ENCODE peak calls at places on chromosomes 3 and 15, in eight cellular contexts. L is right cardiac atrium; K is iPS DF 6.9; D is CD8-positive, alpha-beta memory T cell; B is EL; Z is left cardiac atrium; H is Panc1; P is left ventricle myocardium inferior. Y is an unnamed sample.

GRCh38 chr3:46466273-46466672 is 1.6 kb upstream of the LTF start:
- DNase-seq in L (peak; percentile 71), K (no peak), D (no peak), B (no peak), Z (no peak), H (no peak), P (peak; percentile 27), Y (no peak)

GRCh38 chr3:128319741-128320141 is 146.9 kb downstream of the DNAJB8 start:
- DNase-seq in L (no peak), K (no peak), D (no peak), B (no peak), Z (no peak), H (no peak), P (no peak), Y (no peak)

GRCh38 chr3:171446801-171447578 is 13.2 kb downstream of the TNIK start:
- DNase-seq in L (no peak), K (no peak), D (no peak), B (peak; percentile 90), Z (no peak), H (peak; percentile 65), P (no peak), Y (peak; percentile 54)

GRCh38 chr3:71601811-71602210 is 18.3 kb upstream of the FOXP1 start:
- DNase-seq in L (no peak), K (no peak), D (no peak), B (peak; percentile 84), Z (no peak), H (no peak), P (no peak), Y (peak; percentile 63)

GRCh38 chr3:4284865-4285264 is 18.3 kb upstream of the SETMAR start:
- DNase-seq in L (no peak), K (no peak), D (no peak), B (no peak), Z (no peak), H (no peak), P (no peak), Y (no peak)

GRCh38 chr3:8236264-8236663 is 265.4 kb upstream of the LMCD1 start:
- DNase-seq in L (no peak), K (no peak), D (no peak), B (no peak), Z (no peak), H (no peak), P (no peak), Y (no peak)

GRCh38 chr3:57787867-57788623 is 31.9 kb downstream of the SLMAP start:
- DNase-seq in L (no peak), K (no peak), D (no peak), B (peak; percentile 18), Z (no peak), H (no peak), P (no peak), Y (no peak)

GRCh38 chr3:13108861-13109260 is 35.6 kb upstream of the IQSEC1 start:
- DNase-seq in L (peak; percentile 37), K (no peak), D (no peak), B (no peak), Z (peak; percentile 6), H (no peak), P (no peak), Y (no peak)

GRCh38 chr3:177343122-177343521 is 145.8 kb upstream of the TBL1XR1 start:
- DNase-seq in L (no peak), K (no peak), D (no peak), B (no peak), Z (no peak), H (no peak), P (no peak), Y (no peak)

GRCh38 chr3:65326574-65326973 is 638.8 kb upstream of the ADAMTS9 start:
- DNase-seq in L (no peak), K (no peak), D (no peak), B (no peak), Z (no peak), H (no peak), P (no peak), Y (no peak)

GRCh38 chr3:112115806-112116383 is 17.2 kb downstream of the GCSAM start:
- DNase-seq in L (no peak), K (no peak), D (no peak), B (no peak), Z (no peak), H (no peak), P (no peak), Y (no peak)

GRCh38 chr3:71685686-71686085 is 39.5 kb downstream of the EIF4E3 start:
- DNase-seq in L (no peak), K (no peak), D (no peak), B (no peak), Z (no peak), H (no peak), P (no peak), Y (no peak)

GRCh38 chr3:126449621-126450051 is 26.1 kb downstream of the ZXDC start:
- DNase-seq in L (no peak), K (no peak), D (no peak), B (no peak), Z (no peak), H (no peak), P (no peak), Y (no peak)

GRCh38 chr15:40050788-40051615 is 12.0 kb upstream of the SRP14 start:
- DNase-seq in L (peak; percentile 35), K (no peak), D (no peak), B (no peak), Z (no peak), H (no peak), P (no peak), Y (no peak)

GRCh38 chr3:79490165-79491028 is 277.4 kb downstream of the ROBO1 start:
- DNase-seq in L (peak; percentile 74), K (no peak), D (no peak), B (peak; percentile 66), Z (peak; percentile 72), H (no peak), P (peak; percentile 34), Y (peak; percentile 97)

GRCh38 chr3:125381743-125382142 is 6.6 kb upstream of the ZNF148 start:
- DNase-seq in L (no peak), K (no peak), D (no peak), B (peak; percentile 73), Z (no peak), H (no peak), P (no peak), Y (peak; percentile 34)

GRCh38 chr15:75785771-75786563 is 57.3 kb upstream of the UBE2Q2 start:
- DNase-seq in L (no peak), K (no peak), D (no peak), B (no peak), Z (no peak), H (no peak), P (no peak), Y (peak; percentile 35)

GRCh38 chr15:60970246-60971170 is 258.6 kb downstream of the RORA start:
- DNase-seq in L (no peak), K (no peak), D (no peak), B (peak; percentile 65), Z (no peak), H (no peak), P (no peak), Y (no peak)

GRCh38 chr15:84598250-84598649 is 2.6 kb upstream of the ZSCAN2 start:
- DNase-seq in L (no peak), K (no peak), D (peak; percentile 59), B (no peak), Z (no peak), H (no peak), P (no peak), Y (peak; percentile 32)

GRCh38 chr3:196513697-196514349 is 1.3 kb downstream of the SMCO1 start:
- DNase-seq in L (no peak), K (no peak), D (no peak), B (peak; percentile 81), Z (no peak), H (no peak), P (no peak), Y (peak; percentile 45)

GRCh38 chr3:181855825-181856224 is 144.1 kb downstream of the SOX2 start:
- DNase-seq in L (no peak), K (no peak), D (no peak), B (no peak), Z (no peak), H (no peak), P (no peak), Y (peak; percentile 39)

GRCh38 chr3:68363801-68364200 is 568.5 kb downstream of the TAFA4 start:
- DNase-seq in L (no peak), K (no peak), D (no peak), B (no peak), Z (no peak), H (no peak), P (no peak), Y (no peak)

GRCh38 chr15:59689626-59690236 is 611 bp upstream of the BNIP2 start:
- DNase-seq in L (peak; percentile 93), K (peak; percentile 20), D (peak; percentile 61), B (peak; percentile 64), Z (peak; percentile 90), H (no peak), P (peak; percentile 86), Y (peak; percentile 67)

GRCh38 chr3:30752961-30753360 is 141.5 kb downstream of the GADL1 start:
- DNase-seq in L (no peak), K (no peak), D (no peak), B (peak; percentile 64), Z (no peak), H (no peak), P (no peak), Y (no peak)

GRCh38 chr3:54819926-54820325 is 107.9 kb downstream of the LRTM1 start:
- DNase-seq in L (no peak), K (no peak), D (no peak), B (peak; percentile 14), Z (no peak), H (no peak), P (no peak), Y (peak; percentile 22)

GRCh38 chr3:129360705-129361460 is 67.6 kb downstream of the EFCAB12 start:
- DNase-seq in L (no peak), K (no peak), D (no peak), B (no peak), Z (no peak), H (no peak), P (no peak), Y (peak; percentile 50)

GRCh38 chr15:61216519-61216918 is 12.6 kb downstream of the RORA start:
- DNase-seq in L (no peak), K (no peak), D (no peak), B (no peak), Z (no peak), H (no peak), P (no peak), Y (no peak)

GRCh38 chr3:125478321-125478720 is 41.7 kb downstream of the SNX4 start:
- DNase-seq in L (no peak), K (no peak), D (no peak), B (peak; percentile 72), Z (no peak), H (no peak), P (no peak), Y (no peak)

GRCh38 chr3:128188326-128188725 is 35.0 kb downstream of the EEFSEC start:
- DNase-seq in L (no peak), K (no peak), D (no peak), B (peak; percentile 23), Z (no peak), H (no peak), P (no peak), Y (peak; percentile 60)

GRCh38 chr3:131568460-131568859 is 65.7 kb upstream of the MRPL3 start:
- DNase-seq in L (no peak), K (no peak), D (no peak), B (no peak), Z (no peak), H (no peak), P (no peak), Y (no peak)

GRCh38 chr3:197181751-197182150 is 116.7 kb downstream of the DLG1 start:
- DNase-seq in L (no peak), K (no peak), D (no peak), B (no peak), Z (peak; percentile 33), H (no peak), P (peak; percentile 24), Y (no peak)

GRCh38 chr15:20351448-20351961 is 190.1 kb downstream of the GOLGA6L6 start:
- DNase-seq in L (peak; percentile 64), K (no peak), D (no peak), B (no peak), Z (peak; percentile 43), H (no peak), P (no peak), Y (no peak)

GRCh38 chr3:26246901-26247300 is 375.7 kb upstream of the LRRC3B start:
- DNase-seq in L (no peak), K (no peak), D (no peak), B (no peak), Z (no peak), H (no peak), P (no peak), Y (no peak)

GRCh38 chr15:92624401-92624991 is 31.1 kb downstream of the FAM174B start:
- DNase-seq in L (peak; percentile 81), K (no peak), D (no peak), B (no peak), Z (peak; percentile 59), H (no peak), P (peak; percentile 72), Y (peak; percentile 37)